ENCODE peak calls at places on chromosome 10, in five cellular contexts. One of them, this sample, is unnamed.
A peak's percentile ranks its signal among the peaks of the same experiment; 100 is the strongest.

GRCh38 chr10:89392974-89393373 is 551 bp downstream of the IFIT1 start:
- DNase-seq in H9: no peak
- DNase-seq in mesendoderm: no peak
- DNase-seq in mesenchymal stem cell: peak; percentile 98
- DNase-seq in neuronal stem cell: no peak
- DNase-seq in this sample: peak; percentile 92

GRCh38 chr10:85400981-85401695 is 965.5 kb downstream of the GRID1 start:
- DNase-seq in H9: no peak
- DNase-seq in mesendoderm: no peak
- DNase-seq in mesenchymal stem cell: no peak
- DNase-seq in neuronal stem cell: no peak
- DNase-seq in this sample: no peak

GRCh38 chr10:128867119-128867518 is 599.9 kb upstream of the MGMT start:
- DNase-seq in H9: no peak
- DNase-seq in mesendoderm: no peak
- DNase-seq in mesenchymal stem cell: no peak
- DNase-seq in neuronal stem cell: no peak
- DNase-seq in this sample: no peak

GRCh38 chr10:126315471-126316177 is 72.7 kb downstream of the ADAM12 start:
- DNase-seq in H9: no peak
- DNase-seq in mesendoderm: no peak
- DNase-seq in mesenchymal stem cell: peak; percentile 75
- DNase-seq in neuronal stem cell: no peak
- DNase-seq in this sample: peak; percentile 83

GRCh38 chr10:8416192-8416701 is 361.8 kb downstream of the GATA3 start:
- DNase-seq in H9: no peak
- DNase-seq in mesendoderm: no peak
- DNase-seq in mesenchymal stem cell: no peak
- DNase-seq in neuronal stem cell: no peak
- DNase-seq in this sample: no peak

GRCh38 chr10:78381072-78381471 is 347.4 kb downstream of the RPS24 start:
- DNase-seq in H9: peak; percentile 42
- DNase-seq in mesendoderm: no peak
- DNase-seq in mesenchymal stem cell: no peak
- DNase-seq in neuronal stem cell: no peak
- DNase-seq in this sample: no peak

GRCh38 chr10:65952086-65952485 is 973.8 kb upstream of the LRRTM3 start:
- DNase-seq in H9: no peak
- DNase-seq in mesendoderm: no peak
- DNase-seq in mesenchymal stem cell: no peak
- DNase-seq in neuronal stem cell: no peak
- DNase-seq in this sample: no peak

GRCh38 chr10:127882801-127883459 is 9.8 kb downstream of the CLRN3 start:
- DNase-seq in H9: no peak
- DNase-seq in mesendoderm: no peak
- DNase-seq in mesenchymal stem cell: no peak
- DNase-seq in neuronal stem cell: no peak
- DNase-seq in this sample: no peak

GRCh38 chr10:64283621-64284020 is 762.4 kb downstream of the REEP3 start:
- DNase-seq in H9: no peak
- DNase-seq in mesendoderm: no peak
- DNase-seq in mesenchymal stem cell: no peak
- DNase-seq in neuronal stem cell: no peak
- DNase-seq in this sample: no peak

GRCh38 chr10:2460846-2461245 is 606.5 kb upstream of the PFKP start:
- DNase-seq in H9: no peak
- DNase-seq in mesendoderm: no peak
- DNase-seq in mesenchymal stem cell: peak; percentile 37
- DNase-seq in neuronal stem cell: no peak
- DNase-seq in this sample: no peak

GRCh38 chr10:7484456-7485266 is 73.8 kb upstream of the SFMBT2 start:
- DNase-seq in H9: no peak
- DNase-seq in mesendoderm: peak; percentile 62
- DNase-seq in mesenchymal stem cell: no peak
- DNase-seq in neuronal stem cell: no peak
- DNase-seq in this sample: no peak

GRCh38 chr10:59906417-59907202 is at the start of gene CCDC6:
- DNase-seq in H9: peak; percentile 89
- DNase-seq in mesendoderm: peak; percentile 95
- DNase-seq in mesenchymal stem cell: peak; percentile 95
- DNase-seq in neuronal stem cell: peak; percentile 89
- DNase-seq in this sample: peak; percentile 90

GRCh38 chr10:59904431-59905065 is 1.8 kb downstream of the CCDC6 start:
- DNase-seq in H9: no peak
- DNase-seq in mesendoderm: peak; percentile 75
- DNase-seq in mesenchymal stem cell: no peak
- DNase-seq in neuronal stem cell: no peak
- DNase-seq in this sample: no peak

GRCh38 chr10:59905735-59906416 is 480 bp downstream of the CCDC6 start:
- DNase-seq in H9: no peak
- DNase-seq in mesendoderm: no peak
- DNase-seq in mesenchymal stem cell: peak; percentile 14
- DNase-seq in neuronal stem cell: no peak
- DNase-seq in this sample: no peak

GRCh38 chr10:59903871-59904270 is 2.5 kb downstream of the CCDC6 start:
- DNase-seq in H9: no peak
- DNase-seq in mesendoderm: no peak
- DNase-seq in mesenchymal stem cell: peak; percentile 21
- DNase-seq in neuronal stem cell: no peak
- DNase-seq in this sample: peak; percentile 22

GRCh38 chr10:59905066-59905734 is 1.2 kb downstream of the CCDC6 start:
- DNase-seq in H9: peak; percentile 48
- DNase-seq in mesendoderm: peak; percentile 79
- DNase-seq in mesenchymal stem cell: peak; percentile 39
- DNase-seq in neuronal stem cell: no peak
- DNase-seq in this sample: peak; percentile 16
- H4K8ac ChIP-seq in H9: no peak overlapping the region
- H4K8ac ChIP-seq in mesendoderm: no peak overlapping the region
- H4K8ac ChIP-seq in mesenchymal stem cell: no peak overlapping the region
- H4K8ac ChIP-seq in neuronal stem cell: no peak overlapping the region
- H4K8ac ChIP-seq in this sample: peak overlapping the region; percentile 22

GRCh38 chr10:49281461-49281860 is 17.5 kb upstream of the C10orf71 start:
- DNase-seq in H9: peak; percentile 76
- DNase-seq in mesendoderm: peak; percentile 32
- DNase-seq in mesenchymal stem cell: no peak
- DNase-seq in neuronal stem cell: no peak
- DNase-seq in this sample: no peak
- H4K8ac ChIP-seq in H9: no peak overlapping the region
- H4K8ac ChIP-seq in mesendoderm: no peak overlapping the region
- H4K8ac ChIP-seq in mesenchymal stem cell: no peak overlapping the region
- H4K8ac ChIP-seq in neuronal stem cell: no peak overlapping the region
- H4K8ac ChIP-seq in this sample: no peak overlapping the region

DNA sequence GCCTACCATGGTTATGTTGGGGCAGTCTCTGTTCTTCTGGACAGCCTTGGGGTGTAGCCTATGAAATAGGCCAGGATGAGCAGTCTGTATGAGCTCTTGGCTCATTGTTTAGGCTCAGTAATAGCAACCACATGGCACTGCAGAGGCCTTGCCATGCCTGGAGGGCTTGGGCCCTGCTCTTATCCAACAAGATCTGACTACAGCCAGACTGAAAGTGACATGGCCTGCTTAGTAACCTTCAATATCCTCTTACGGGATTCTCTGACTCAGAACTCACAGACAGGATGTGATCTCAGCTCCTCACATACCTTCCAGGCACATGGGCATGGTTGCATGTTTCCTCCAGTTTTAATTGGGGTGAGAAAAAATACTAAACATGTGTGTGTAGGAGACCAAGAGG is 289.3 kb downstream of the PTEN start:
- DNase-seq in H9: no peak
- DNase-seq in mesendoderm: peak; percentile 90
- DNase-seq in mesenchymal stem cell: peak; percentile 92
- DNase-seq in neuronal stem cell: no peak
- DNase-seq in this sample: peak; percentile 97
- H4K8ac ChIP-seq in H9: no peak overlapping the region
- H4K8ac ChIP-seq in mesendoderm: no peak overlapping the region
- H4K8ac ChIP-seq in mesenchymal stem cell: peak overlapping the region; percentile 87
- H4K8ac ChIP-seq in neuronal stem cell: no peak overlapping the region
- H4K8ac ChIP-seq in this sample: peak overlapping the region; percentile 91

DNA sequence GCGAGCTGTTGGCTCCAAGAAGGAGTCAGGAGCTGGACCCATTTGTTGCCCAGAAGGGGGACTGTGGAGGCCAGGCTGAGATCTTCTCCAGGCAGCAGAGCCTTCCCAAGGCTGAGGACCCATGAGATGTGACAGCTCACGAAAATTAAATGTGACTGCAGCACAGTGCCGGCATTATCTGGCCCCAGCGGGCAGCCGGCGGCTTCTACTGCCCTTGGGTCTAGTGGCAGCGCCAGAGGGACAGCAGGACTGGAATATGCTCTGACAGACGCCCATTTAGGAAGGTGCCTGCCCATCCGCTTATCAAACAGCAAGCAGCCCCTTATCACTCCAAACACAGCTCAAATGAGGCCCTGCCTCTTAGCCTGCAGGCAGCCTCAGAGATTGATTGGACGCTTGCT is 122.9 kb upstream of the LYZL2 start:
- DNase-seq in H9: no peak
- DNase-seq in mesendoderm: peak; percentile 8
- DNase-seq in mesenchymal stem cell: no peak
- DNase-seq in neuronal stem cell: no peak
- DNase-seq in this sample: no peak
- H4K8ac ChIP-seq in H9: no peak overlapping the region
- H4K8ac ChIP-seq in mesendoderm: no peak overlapping the region
- H4K8ac ChIP-seq in mesenchymal stem cell: peak overlapping the region; percentile 38
- H4K8ac ChIP-seq in neuronal stem cell: no peak overlapping the region
- H4K8ac ChIP-seq in this sample: peak overlapping the region; percentile 90

GRCh38 chr10:73967544-73967943 is 30.4 kb upstream of the VCL start:
- DNase-seq in H9: no peak
- DNase-seq in mesendoderm: peak; percentile 62
- DNase-seq in mesenchymal stem cell: peak; percentile 45
- DNase-seq in neuronal stem cell: no peak
- DNase-seq in this sample: no peak
- H4K8ac ChIP-seq in H9: peak overlapping the region; percentile 62
- H4K8ac ChIP-seq in mesendoderm: peak overlapping the region; percentile 98
- H4K8ac ChIP-seq in mesenchymal stem cell: no peak overlapping the region
- H4K8ac ChIP-seq in neuronal stem cell: no peak overlapping the region
- H4K8ac ChIP-seq in this sample: peak overlapping the region; percentile 94

DNA sequence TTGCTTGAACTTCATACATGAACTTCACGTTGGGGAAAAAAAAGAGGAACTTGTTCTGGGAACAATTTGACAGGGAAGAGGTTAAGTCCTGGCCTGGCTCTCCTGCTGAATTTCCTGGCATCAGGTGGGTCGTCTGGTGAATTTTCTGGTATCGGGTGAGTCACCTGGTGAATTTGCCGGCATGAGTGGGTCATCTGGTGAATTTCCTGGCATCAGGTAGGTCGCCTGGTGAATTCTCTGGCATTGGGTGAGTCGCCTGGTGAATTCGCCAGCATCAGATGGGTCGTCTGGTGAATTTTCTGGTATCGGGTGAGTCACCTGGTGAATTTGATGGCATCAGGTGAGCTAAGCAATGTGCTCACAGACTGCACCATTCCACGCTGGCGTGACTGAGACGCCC is 255.4 kb downstream of the TCERG1L start:
- DNase-seq in H9: no peak
- DNase-seq in mesendoderm: no peak
- DNase-seq in mesenchymal stem cell: no peak
- DNase-seq in neuronal stem cell: no peak
- DNase-seq in this sample: no peak
- H4K8ac ChIP-seq in H9: no peak overlapping the region
- H4K8ac ChIP-seq in mesendoderm: no peak overlapping the region
- H4K8ac ChIP-seq in mesenchymal stem cell: no peak overlapping the region
- H4K8ac ChIP-seq in neuronal stem cell: no peak overlapping the region
- H4K8ac ChIP-seq in this sample: no peak overlapping the region

This sample was measured in IMR-90.